ENCODE peak calls at places on chromosome 7, in six cellular contexts. W, X, C, S, L and Y are unnamed samples.

GRCh38 chr7:16657656-16658279 is 11.8 kb downstream of the BZW2 start:
- DNase-seq in S (peak), L (peak), W (peak), X (peak), C (no peak), Y (no peak)

GRCh38 chr7:108528183-108528712 is 2.3 kb upstream of the PNPLA8 start:
- DNase-seq in C (no peak), W (no peak), X (no peak), L (no peak), S (no peak), Y (no peak)

GRCh38 chr7:53422291-53422690 is 386.9 kb downstream of the POM121L12 start:
- DNase-seq in S (no peak), X (no peak), W (no peak), L (no peak), C (no peak), Y (no peak)

GRCh38 chr7:32163141-32163806 is 93.1 kb upstream of the PDE1C start:
- DNase-seq in C (peak), S (peak), W (peak), X (peak), L (peak), Y (peak)

GRCh38 chr7:2114052-2114451 is 118.7 kb downstream of the MAD1L1 start:
- DNase-seq in W (peak), X (no peak), S (peak), L (no peak), C (no peak), Y (no peak)

GRCh38 chr7:142646274-142646895 is 102.9 kb upstream of the PRSS1 start:
- DNase-seq in W (no peak), X (no peak), C (no peak), S (no peak), L (no peak), Y (no peak)

GRCh38 chr7:124812764-124813163 is 47.2 kb upstream of the GPR37 start:
- DNase-seq in L (no peak), W (no peak), S (no peak), X (no peak), C (no peak), Y (no peak)

GRCh38 chr7:101575168-101575567 is 53.9 kb downstream of the MYL10 start:
- DNase-seq in L (no peak), S (no peak), X (no peak), C (no peak), W (no peak), Y (no peak)

GRCh38 chr7:23967949-23968599 is 258.1 kb downstream of the STK31 start:
- DNase-seq in L (no peak), W (no peak), C (no peak), X (no peak), S (no peak), Y (no peak)

GRCh38 chr7:157432957-157433576 is 96.3 kb downstream of the DNAJB6 start:
- DNase-seq in X (no peak), C (no peak), S (peak), L (no peak), W (peak), Y (no peak)

GRCh38 chr7:147332988-147333387 is 1216.4 kb downstream of the CNTNAP2 start:
- DNase-seq in X (no peak), L (no peak), W (no peak), C (no peak), S (no peak), Y (no peak)

GRCh38 chr7:137443616-137444015 is 100.1 kb upstream of the PTN start:
- DNase-seq in C (no peak), X (peak), S (peak), W (peak), L (no peak), Y (no peak)

GRCh38 chr7:122803851-122804250 is 82.4 kb downstream of the CADPS2 start:
- DNase-seq in S (no peak), C (no peak), W (no peak), X (no peak), L (no peak), Y (no peak)

GRCh38 chr7:131897016-131897789 is 340.8 kb upstream of the PODXL start:
- DNase-seq in W (peak), S (peak), X (no peak), C (no peak), L (no peak), Y (no peak)

GRCh38 chr7:159067870-159068787 is 76.5 kb downstream of the VIPR2 start:
- DNase-seq in C (no peak), W (peak), X (no peak), L (peak), S (peak), Y (no peak)

GRCh38 chr7:156722427-156722826 is 81.9 kb downstream of the RNF32 start:
- DNase-seq in X (no peak), L (no peak), W (no peak), S (no peak), C (no peak), Y (no peak)

GRCh38 chr7:10537764-10538163 is 435.9 kb upstream of the PHF14 start:
- DNase-seq in C (no peak), W (no peak), X (no peak), S (no peak), L (no peak), Y (no peak)

GRCh38 chr7:64802699-64803098 is 8.5 kb downstream of the ZNF138 start:
- DNase-seq in W (no peak), C (no peak), L (no peak), S (no peak), X (no peak), Y (no peak)

GRCh38 chr7:135773451-135773850 is 24.8 kb upstream of the FAM180A start:
- DNase-seq in S (no peak), L (no peak), C (no peak), X (no peak), W (no peak), Y (no peak)

GRCh38 chr7:14858410-14858809 is 44.1 kb downstream of the DGKB start:
- DNase-seq in X (no peak), C (no peak), S (no peak), L (no peak), W (no peak), Y (no peak)

GRCh38 chr7:122316467-122317394 is 12.2 kb upstream of the FEZF1 start:
- DNase-seq in W (no peak), X (no peak), S (no peak), C (no peak), L (no peak), Y (no peak)

GRCh38 chr7:45071528-45071927 is 17.2 kb downstream of the NACAD start:
- DNase-seq in C (no peak), L (no peak), S (no peak), X (no peak), W (no peak), Y (no peak)

GRCh38 chr7:45068236-45069023 is 20.3 kb downstream of the NACAD start:
- DNase-seq in W (no peak), L (no peak), C (no peak), S (no peak), X (no peak), Y (no peak)

GRCh38 chr7:45070254-45070642 is 18.5 kb downstream of the NACAD start:
- DNase-seq in L (no peak), X (no peak), W (no peak), S (no peak), C (no peak), Y (no peak)

GRCh38 chr7:45067582-45067981 is 21.2 kb downstream of the NACAD start:
- DNase-seq in L (no peak), C (no peak), W (no peak), X (no peak), S (no peak), Y (no peak)

GRCh38 chr7:45069444-45070253 is 19.1 kb downstream of the NACAD start:
- DNase-seq in X (no peak), L (no peak), W (no peak), C (no peak), S (no peak), Y (no peak)
- TF ChIP-seq CTCF in X (no peak), L (no peak), W (no peak), C (no peak), S (peak), Y (no peak)

GRCh38 chr7:41599760-41600159 is 103.1 kb downstream of the INHBA start:
- DNase-seq in C (no peak), W (no peak), L (no peak), S (no peak), X (no peak), Y (no peak)
- TF ChIP-seq CTCF in C (no peak), W (no peak), L (no peak), S (peak), X (no peak), Y (no peak)

GRCh38 chr7:112869111-112869774 is 79.0 kb upstream of the TMEM168 start:
- DNase-seq in W (peak), L (no peak), X (no peak), C (no peak), S (peak), Y (no peak)
- TF ChIP-seq CTCF in W (peak), L (peak), X (peak), C (peak), S (peak), Y (no peak)

DNA sequence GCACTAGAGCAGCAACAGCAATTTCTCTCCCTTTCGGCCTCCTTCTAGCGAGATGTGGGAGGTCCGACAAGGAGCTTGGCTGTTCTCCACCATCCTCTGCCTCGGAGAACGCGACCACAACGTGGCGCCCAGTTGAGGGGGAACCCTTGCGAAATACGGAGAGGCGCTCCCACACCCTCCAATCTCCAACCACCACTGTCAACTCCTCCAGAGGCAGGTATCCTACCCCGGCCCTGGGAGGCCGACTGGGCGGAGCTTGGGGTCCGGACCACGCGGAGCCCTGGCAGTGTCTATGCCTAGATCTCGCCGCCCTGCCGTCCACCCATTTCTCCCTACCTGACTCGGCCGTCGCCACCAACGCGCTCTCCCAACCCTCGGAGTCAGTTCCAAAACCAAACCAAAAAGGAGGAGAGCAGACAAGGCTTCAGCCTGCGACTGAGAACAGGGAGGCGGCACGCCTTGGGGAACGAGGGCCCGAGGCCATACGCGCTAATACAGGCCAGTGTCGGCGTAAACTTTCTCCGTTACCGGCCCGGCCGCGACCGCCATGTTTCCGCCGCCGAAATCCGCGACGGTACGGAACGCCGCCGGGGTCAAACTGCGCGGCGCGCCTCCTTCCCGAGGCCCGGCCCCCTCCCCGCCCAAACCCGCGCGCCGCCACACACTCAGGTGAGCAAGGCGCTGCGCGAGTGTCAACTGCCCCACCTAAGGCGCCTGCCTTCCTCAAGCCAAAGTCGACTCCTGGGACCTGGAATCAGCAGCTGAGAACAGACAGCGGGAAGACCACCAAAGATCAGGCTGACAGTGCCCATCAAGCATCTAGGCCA is at the start of gene TMEM168:
- DNase-seq in S (peak), W (peak), C (peak), L (peak), X (peak), Y (peak)
- TF ChIP-seq CTCF in S (no peak), W (no peak), C (no peak), L (no peak), X (no peak), Y (no peak)

GRCh38 chr7:30908681-30909080 is 3.0 kb upstream of the AQP1 start:
- DNase-seq in C (no peak), W (no peak), S (no peak), X (no peak), L (no peak), Y (no peak)
- TF ChIP-seq CTCF in C (no peak), W (no peak), S (peak), X (no peak), L (no peak), Y (no peak)

DNA sequence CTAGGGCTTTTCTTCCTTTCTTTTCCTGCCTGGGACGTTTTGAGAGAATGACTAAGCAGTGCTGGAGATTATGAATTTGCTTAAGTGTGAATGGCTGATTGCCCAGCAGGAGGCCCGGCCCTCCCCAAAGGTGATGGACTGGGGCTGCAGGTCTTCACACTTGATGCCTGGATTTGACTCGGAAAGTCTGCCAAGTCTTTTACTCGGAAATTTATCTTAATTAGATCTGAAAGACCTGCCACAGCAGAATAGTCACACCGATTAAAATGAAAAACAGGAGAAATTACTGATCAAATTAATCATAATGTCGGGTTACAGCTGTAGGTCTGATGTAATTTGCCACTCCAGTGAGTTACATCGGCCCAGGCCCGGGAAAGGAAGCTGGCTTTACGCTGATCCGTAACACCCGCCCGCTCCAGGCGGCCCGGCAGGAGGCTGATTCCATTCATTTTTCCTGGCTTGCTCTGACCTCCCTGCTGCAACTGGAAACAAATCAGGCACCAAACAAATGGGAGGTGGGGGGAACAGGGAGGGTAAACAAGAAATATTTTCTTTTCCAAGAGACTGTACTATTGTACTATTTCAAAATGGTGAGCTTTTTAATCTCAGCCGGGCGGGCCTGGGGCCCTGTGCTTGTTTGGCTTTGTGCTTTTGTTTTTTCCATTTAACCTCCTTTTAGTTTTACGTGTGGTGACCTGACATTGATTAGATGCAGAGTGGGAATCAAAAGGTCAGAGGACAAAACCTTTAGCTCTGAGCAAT is 212.4 kb upstream of the YAE1 start:
- DNase-seq in L (no peak), X (no peak), C (no peak), S (peak), W (peak), Y (no peak)
- TF ChIP-seq CTCF in L (no peak), X (no peak), C (no peak), S (peak), W (peak), Y (no peak)

GRCh38 chr7:100101016-100101862 is at the start of the genes AP4M1 and MCM7:
- DNase-seq in X (peak), L (peak), S (peak), C (peak), W (peak), Y (peak)
- TF ChIP-seq CTCF in X (no peak), L (no peak), S (no peak), C (no peak), W (no peak), Y (no peak)

GRCh38 chr7:69934475-69934903 is 336.2 kb downstream of the AUTS2 start:
- DNase-seq in L (no peak), C (no peak), X (no peak), W (no peak), S (no peak), Y (no peak)
- TF ChIP-seq CTCF in L (no peak), C (no peak), X (no peak), W (no peak), S (no peak), Y (no peak)

GRCh38 chr7:31129067-31129466 is 77.0 kb downstream of the ADCYAP1R1 start:
- DNase-seq in S (no peak), X (no peak), L (no peak), W (no peak), C (no peak), Y (no peak)

GRCh38 chr7:31123726-31124125 is 71.6 kb downstream of the ADCYAP1R1 start:
- DNase-seq in C (no peak), S (no peak), L (no peak), W (no peak), X (no peak), Y (no peak)

GRCh38 chr7:31125171-31125570 is 73.1 kb downstream of the ADCYAP1R1 start:
- DNase-seq in W (no peak), X (no peak), S (no peak), L (no peak), C (no peak), Y (no peak)

GRCh38 chr7:31123317-31123716 is 71.2 kb downstream of the ADCYAP1R1 start:
- DNase-seq in W (no peak), X (no peak), L (no peak), C (no peak), S (no peak), Y (no peak)

DNA sequence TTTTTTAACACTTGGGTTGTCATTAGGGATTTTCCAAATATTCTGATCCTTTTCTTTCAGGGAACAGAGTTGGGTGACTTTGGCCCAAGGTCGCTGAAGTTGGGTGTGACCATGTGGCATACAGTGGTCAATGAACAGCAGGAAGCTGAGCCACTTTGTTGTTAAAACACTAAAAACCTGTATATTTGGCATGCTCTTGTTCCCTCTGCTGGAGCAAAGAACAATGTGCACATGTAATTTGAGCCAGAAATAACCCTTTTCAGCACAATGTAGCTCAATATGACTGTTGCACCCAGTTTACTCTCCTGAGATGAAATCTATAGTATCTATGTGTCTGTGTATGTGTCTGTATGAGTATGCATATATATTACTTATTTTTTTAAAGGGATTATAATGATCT is 74.9 kb downstream of the ADCYAP1R1 start:
- DNase-seq in X (peak), W (peak), S (peak), C (no peak), L (no peak), Y (no peak)
- TF ChIP-seq CTCF in X (peak), W (peak), S (peak), C (no peak), L (no peak), Y (no peak)

DNA sequence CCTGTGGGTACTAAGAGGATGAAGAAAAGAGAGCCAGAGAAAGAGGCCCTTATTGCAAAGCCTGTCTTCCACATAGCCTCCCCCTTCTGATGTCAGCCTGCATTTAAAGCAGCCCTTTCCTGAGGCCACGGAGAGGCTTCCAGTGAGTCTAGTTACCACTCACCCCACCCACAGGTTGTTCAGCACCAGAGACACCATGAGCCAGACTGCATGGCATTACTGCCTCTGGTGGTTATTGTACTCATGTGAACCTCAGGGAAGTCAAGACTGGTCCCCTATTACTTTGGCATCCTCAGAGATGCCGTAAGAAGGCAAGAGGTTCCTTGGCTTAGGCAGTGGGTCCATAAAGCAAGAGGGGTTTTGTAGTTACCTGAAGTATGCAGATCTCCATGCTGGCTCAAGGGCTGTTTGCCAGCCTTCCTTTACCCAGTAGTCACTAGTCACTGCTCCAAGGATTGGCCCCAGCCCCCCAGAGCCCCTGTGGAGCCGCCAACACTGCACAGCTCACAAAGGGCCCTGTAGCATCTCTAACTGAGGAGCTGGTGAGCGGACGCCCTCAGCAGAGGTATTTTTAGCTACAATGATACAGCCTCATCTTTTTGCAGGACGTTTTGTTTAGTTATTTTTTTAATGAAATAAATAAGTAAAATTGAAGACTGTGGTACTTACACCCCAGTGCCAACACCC is 20.7 kb downstream of the LRRC4 start:
- DNase-seq in L (no peak), S (no peak), W (no peak), C (no peak), X (no peak), Y (no peak)
- TF ChIP-seq CTCF in L (no peak), S (peak), W (peak), C (no peak), X (peak), Y (no peak)